ENCODE peak calls at places on chromosomes 1 and 21, in seven cellular contexts. P, E, V, Y, F, S and B are unnamed samples.
A peak's percentile ranks its signal among the peaks of the same experiment; 100 is the strongest.

GRCh38 chr1:160189649-160190625 is at the start of gene CASQ1:
- DNase-seq in P (peak; percentile 71), E (no peak), V (peak; percentile 38), Y (peak; percentile 49), F (peak; percentile 31), S (peak; percentile 59), B (peak; percentile 47)

GRCh38 chr1:24179251-24179895 is 7.7 kb downstream of the IFNLR1 start:
- DNase-seq in P (no peak), E (no peak), V (no peak), Y (no peak), F (no peak), S (peak; percentile 61), B (no peak)

GRCh38 chr1:113943028-113943811 is 14.1 kb downstream of the HIPK1 start:
- DNase-seq in P (no peak), E (no peak), V (no peak), Y (no peak), F (peak; percentile 16), S (no peak), B (no peak)

GRCh38 chr1:230072866-230073265 is 5.8 kb downstream of the GALNT2 start:
- DNase-seq in P (no peak), E (no peak), V (no peak), Y (no peak), F (no peak), S (no peak), B (no peak)

GRCh38 chr1:155485945-155486344 is 76.7 kb downstream of the ASH1L start:
- DNase-seq in P (no peak), E (no peak), V (no peak), Y (no peak), F (no peak), S (no peak), B (no peak)

GRCh38 chr1:89104147-89104546 is 21.8 kb downstream of the GBP2 start:
- DNase-seq in P (no peak), E (no peak), V (no peak), Y (no peak), F (no peak), S (no peak), B (no peak)

GRCh38 chr1:79899914-79900313 is 893.4 kb upstream of the ADGRL4 start:
- DNase-seq in P (no peak), E (no peak), V (no peak), Y (no peak), F (peak; percentile 100), S (no peak), B (no peak)

GRCh38 chr1:228083871-228084278 is 1.4 kb downstream of the ARF1 start:
- DNase-seq in P (no peak), E (no peak), V (no peak), Y (peak; percentile 46), F (peak; percentile 22), S (no peak), B (no peak)

GRCh38 chr1:219666242-219666641 is 53.3 kb upstream of the ZC3H11B start:
- DNase-seq in P (no peak), E (no peak), V (peak; percentile 58), Y (no peak), F (peak; percentile 32), S (no peak), B (no peak)

GRCh38 chr21:25501448-25501847 is 105.8 kb downstream of the MRPL39 start:
- DNase-seq in P (no peak), E (no peak), V (no peak), Y (no peak), F (no peak), S (no peak), B (no peak)

DNA sequence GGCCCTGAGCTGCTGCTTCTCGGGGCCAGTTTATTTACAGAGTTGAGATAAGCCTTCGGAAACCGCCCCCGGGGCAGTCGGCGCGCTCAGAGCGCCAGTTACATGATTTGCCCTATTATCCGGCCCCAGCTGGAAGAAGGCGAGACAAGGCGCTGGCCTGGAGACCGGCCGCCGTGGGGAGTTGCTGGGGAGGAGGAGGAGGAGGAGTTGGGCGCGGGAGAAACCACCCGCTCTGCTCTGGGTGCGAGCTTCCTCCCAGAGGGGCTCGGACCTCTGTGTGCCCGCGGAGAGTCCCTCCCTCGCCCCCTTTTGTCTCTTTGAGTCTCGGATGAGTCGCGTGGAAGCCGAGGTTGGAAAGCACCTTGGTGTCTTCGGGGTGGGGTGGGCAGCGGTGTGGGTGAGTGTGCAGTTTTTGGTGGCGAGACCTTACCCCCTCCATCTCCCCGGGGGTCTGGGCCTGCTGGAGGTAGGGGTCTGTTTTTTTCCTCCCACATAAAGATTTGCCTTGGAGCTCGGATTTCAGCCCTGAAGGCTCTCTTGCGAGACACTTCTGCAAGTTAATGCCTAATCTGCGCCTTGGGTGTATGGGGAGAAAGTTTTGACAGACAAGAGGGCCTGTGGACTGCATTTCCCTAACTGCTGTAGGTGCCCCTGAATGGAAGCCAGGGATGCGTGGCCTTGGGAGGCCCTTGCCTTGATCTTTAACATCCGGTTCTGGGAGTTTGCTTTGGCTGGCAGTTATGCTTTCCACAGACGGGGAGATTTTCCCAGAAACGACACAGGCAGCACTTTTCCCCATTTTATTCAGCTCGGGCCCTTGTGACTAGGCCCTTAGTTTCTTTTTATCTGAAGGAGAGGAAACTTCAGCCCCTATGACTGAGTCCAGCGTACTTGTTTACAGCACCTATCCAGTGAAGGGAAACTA is 80.0 kb downstream of the NDUFS5 start:
- DNase-seq in P (peak; percentile 59), E (peak; percentile 46), V (peak; percentile 39), Y (peak; percentile 66), F (no peak), S (peak; percentile 60), B (peak; percentile 53)
- TF ChIP-seq POLR2A in P (no peak), E (no peak), V (no peak), Y (no peak), F (no peak), S (no peak), B (no peak)

GRCh38 chr1:39214021-39214713 is 9.7 kb downstream of the MACF1 start:
- DNase-seq in P (peak; percentile 53), E (no peak), V (no peak), Y (no peak), F (no peak), S (no peak), B (no peak)

GRCh38 chr1:39214998-39215873 is 10.7 kb downstream of the MACF1 start:
- DNase-seq in P (peak; percentile 33), E (no peak), V (no peak), Y (no peak), F (no peak), S (no peak), B (no peak)

GRCh38 chr1:39212499-39212898 is 8.0 kb downstream of the MACF1 start:
- DNase-seq in P (no peak), E (no peak), V (no peak), Y (no peak), F (no peak), S (no peak), B (no peak)

GRCh38 chr1:39213511-39214002 is 9.1 kb downstream of the MACF1 start:
- DNase-seq in P (no peak), E (no peak), V (no peak), Y (no peak), F (peak; percentile 83), S (no peak), B (no peak)

DNA sequence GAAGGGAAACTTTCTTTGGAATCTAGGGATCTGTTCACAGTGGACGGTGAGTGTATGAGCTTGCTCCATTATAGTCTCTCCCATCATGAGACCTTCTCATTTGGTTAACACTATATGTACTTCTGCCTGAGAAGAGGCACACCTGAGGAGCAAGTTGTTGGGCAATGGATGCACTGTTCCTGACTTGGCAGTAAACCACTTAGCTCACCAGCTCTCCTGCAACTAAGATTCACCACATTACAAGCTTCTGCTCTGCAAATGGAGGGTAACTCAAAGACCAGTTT is 10.2 kb downstream of the MACF1 start:
- DNase-seq in P (no peak), E (no peak), V (no peak), Y (no peak), F (no peak), S (no peak), B (no peak)
- H3K4me3 ChIP-seq in P (no peak overlapping the region), E (no peak overlapping the region), V (no peak overlapping the region), Y (no peak overlapping the region), F (no peak overlapping the region), S (no peak overlapping the region), B (no peak overlapping the region)

GRCh38 chr1:233337505-233337904 is 10.0 kb downstream of the MAP3K21 start:
- DNase-seq in P (no peak), E (no peak), V (no peak), Y (no peak), F (no peak), S (peak; percentile 71), B (no peak)

GRCh38 chr1:233338102-233338501 is 10.6 kb downstream of the MAP3K21 start:
- DNase-seq in P (no peak), E (no peak), V (no peak), Y (no peak), F (no peak), S (no peak), B (no peak)

GRCh38 chr1:233340031-233340555 is 12.6 kb downstream of the MAP3K21 start:
- DNase-seq in P (no peak), E (no peak), V (no peak), Y (no peak), F (no peak), S (no peak), B (no peak)

GRCh38 chr1:233343262-233343661 is 15.7 kb downstream of the MAP3K21 start:
- DNase-seq in P (no peak), E (no peak), V (no peak), Y (no peak), F (no peak), S (peak; percentile 61), B (no peak)

DNA sequence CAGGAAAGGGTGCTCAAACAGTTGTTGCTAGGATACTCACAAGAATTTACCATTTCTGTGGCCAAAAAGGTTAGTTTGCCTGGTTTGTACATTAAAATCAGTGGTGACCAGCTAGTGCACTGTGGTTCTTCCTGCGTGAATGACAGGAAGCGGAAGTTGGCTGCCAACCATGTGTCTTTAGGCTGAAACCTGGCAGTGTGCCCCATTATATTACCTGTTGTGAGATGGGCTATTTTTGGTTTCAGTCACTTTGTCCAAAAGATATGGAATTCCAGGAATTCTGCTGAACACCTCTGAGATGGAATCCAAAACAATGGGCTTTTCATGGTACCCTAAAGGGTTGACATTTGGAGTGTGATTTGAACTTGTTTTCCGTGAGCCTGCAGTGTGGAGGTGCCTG is 13.6 kb downstream of the MAP3K21 start:
- DNase-seq in P (no peak), E (no peak), V (no peak), Y (no peak), F (no peak), S (no peak), B (no peak)
- TF ChIP-seq POLR2A in P (no peak), E (no peak), V (no peak), Y (no peak), F (no peak), S (no peak), B (no peak)

GRCh38 chr1:32239790-32240139 is 7.3 kb upstream of the FAM167B start:
- DNase-seq in P (no peak), E (no peak), V (no peak), Y (peak; percentile 35), F (no peak), S (no peak), B (no peak)
- H3K4me3 ChIP-seq in P (no peak overlapping the region), E (no peak overlapping the region), V (peak overlapping the region; percentile 70), Y (peak overlapping the region; percentile 80), F (no peak overlapping the region), S (peak overlapping the region; percentile 60), B (peak overlapping the region; percentile 68)